ENCODE peak calls at places on chromosome 14, in seven cellular contexts. T is CD8-positive, alpha-beta memory T cell; F is H1; I is WERI-Rb-1; M is GM12878; B is psoas muscle; Z is MM.1S. A is an unnamed sample.

GRCh38 chr14:22231022-22231421 is 358.0 kb downstream of the DAD1 start:
- DNase-seq in F (no peak), B (no peak), T (no peak), M (no peak), I (no peak), Z (no peak), A (peak; percentile 4)

GRCh38 chr14:74568896-74569295 is 43.1 kb downstream of the LTBP2 start:
- DNase-seq in B (no peak), M (no peak), Z (no peak), F (no peak), T (no peak), I (no peak), A (no peak)

GRCh38 chr14:51828017-51828797 is 32.2 kb upstream of the GNG2 start:
- DNase-seq in I (no peak), B (peak; percentile 33), F (no peak), Z (no peak), T (peak; percentile 45), M (peak; percentile 74), A (peak; percentile 15)

GRCh38 chr14:95620659-95621059 is 65.6 kb upstream of the TCL1B start:
- DNase-seq in T (no peak), B (no peak), I (no peak), M (no peak), Z (no peak), F (no peak), A (peak; percentile 30)

GRCh38 chr14:47300801-47301200 is 374.6 kb downstream of the MDGA2 start:
- DNase-seq in T (no peak), M (no peak), B (no peak), I (no peak), F (no peak), Z (no peak), A (no peak)

GRCh38 chr14:104680806-104681688 is 8.4 kb upstream of the INF2 start:
- DNase-seq in T (no peak), F (no peak), M (no peak), Z (no peak), B (peak; percentile 55), I (peak; percentile 56), A (no peak)

GRCh38 chr14:61889914-61890351 is 127.7 kb downstream of the SNAPC1 start:
- DNase-seq in Z (peak; percentile 66), T (no peak), M (peak; percentile 81), I (no peak), F (no peak), B (no peak), A (no peak)

GRCh38 chr14:102517412-102518062 is 8.0 kb upstream of the ANKRD9 start:
- DNase-seq in F (no peak), M (no peak), I (peak; percentile 48), T (no peak), Z (no peak), B (no peak), A (no peak)

GRCh38 chr14:42335918-42336317 is 729.2 kb downstream of the LRFN5 start:
- DNase-seq in B (no peak), Z (no peak), F (peak; percentile 73), T (no peak), M (no peak), I (no peak), A (no peak)

GRCh38 chr14:31966896-31967668 is 110.0 kb upstream of the ARHGAP5 start:
- DNase-seq in F (no peak), Z (no peak), T (no peak), I (no peak), M (no peak), B (no peak), A (no peak)

GRCh38 chr14:57834001-57834598 is 31.8 kb downstream of the SLC35F4 start:
- DNase-seq in T (no peak), I (no peak), B (no peak), F (no peak), Z (no peak), M (no peak), A (no peak)

GRCh38 chr14:103618999-103619398 is 10.0 kb upstream of the KLC1 start:
- DNase-seq in B (no peak), T (no peak), M (no peak), F (no peak), Z (no peak), I (no peak), A (no peak)

GRCh38 chr14:94805726-94806288 is 35.9 kb upstream of the GSC start:
- DNase-seq in F (no peak), Z (no peak), T (no peak), B (no peak), I (no peak), M (no peak), A (no peak)

GRCh38 chr14:97410667-97411286 is 613.6 kb downstream of the VRK1 start:
- DNase-seq in Z (no peak), F (no peak), T (no peak), M (no peak), B (no peak), I (no peak), A (no peak)

GRCh38 chr14:80713076-80713850 is 228.3 kb downstream of the CEP128 start:
- DNase-seq in I (no peak), F (no peak), B (no peak), M (no peak), Z (no peak), T (no peak), A (no peak)

GRCh38 chr14:44657688-44658388 is 150.8 kb upstream of the FSCB start:
- DNase-seq in Z (peak; percentile 6), T (no peak), B (no peak), I (no peak), F (no peak), M (no peak), A (no peak)

GRCh38 chr14:91140672-91141071 is 26.8 kb downstream of the DGLUCY start:
- DNase-seq in M (no peak), I (peak; percentile 59), T (no peak), B (no peak), F (no peak), Z (no peak), A (no peak)

GRCh38 chr14:73634333-73634833 is 10.4 kb upstream of the DNAL1 start:
- DNase-seq in M (no peak), T (no peak), I (peak; percentile 45), Z (no peak), B (peak; percentile 37), F (peak; percentile 66), A (no peak)

GRCh38 chr14:79465651-79466050 is 745.7 kb downstream of the DIO2 start:
- DNase-seq in Z (no peak), B (no peak), F (no peak), I (no peak), T (no peak), M (no peak), A (no peak)

GRCh38 chr14:79467837-79468236 is 743.5 kb downstream of the DIO2 start:
- DNase-seq in F (no peak), I (no peak), T (no peak), M (no peak), Z (no peak), B (no peak), A (no peak)

GRCh38 chr14:79468491-79468890 is 742.8 kb downstream of the DIO2 start:
- DNase-seq in Z (no peak), I (peak; percentile 72), T (no peak), B (no peak), F (no peak), M (no peak), A (no peak)

GRCh38 chr14:79466938-79467527 is 744.3 kb downstream of the DIO2 start:
- DNase-seq in M (no peak), T (no peak), B (no peak), Z (no peak), F (no peak), I (no peak), A (no peak)

GRCh38 chr14:79464468-79464867 is 746.8 kb downstream of the DIO2 start:
- DNase-seq in M (no peak), F (no peak), T (no peak), B (no peak), Z (no peak), I (no peak), A (no peak)
- H3K9me3 ChIP-seq in M (no peaks in the 10 kb centered on the region), F (no peaks in the 10 kb centered on the region), T (no peaks in the 10 kb centered on the region), B (no peaks in the 10 kb centered on the region), Z (no peaks in the 10 kb centered on the region), I (no peaks in the 10 kb centered on the region), A (no peaks in the 10 kb centered on the region)

GRCh38 chr14:54369343-54369742 is 27.5 kb upstream of the CDKN3 start:
- DNase-seq in F (no peak), T (no peak), M (no peak), B (no peak), Z (no peak), I (no peak), A (no peak)

GRCh38 chr14:54366726-54367707 is 29.8 kb upstream of the CDKN3 start:
- DNase-seq in B (no peak), M (no peak), F (no peak), I (peak; percentile 75), Z (peak; percentile 22), T (no peak), A (peak; percentile 20)

GRCh38 chr14:54364555-54365415 is 32.0 kb upstream of the CDKN3 start:
- DNase-seq in T (no peak), B (peak; percentile 49), M (no peak), I (no peak), Z (no peak), F (no peak), A (no peak)

GRCh38 chr14:54374117-54374884 is 22.5 kb upstream of the CDKN3 start:
- DNase-seq in F (no peak), M (no peak), I (no peak), Z (no peak), B (no peak), T (no peak), A (no peak)

GRCh38 chr14:54370323-54371125 is 26.3 kb upstream of the CDKN3 start:
- DNase-seq in M (no peak), Z (no peak), F (no peak), B (no peak), I (no peak), T (no peak), A (no peak)
- H3K9me3 ChIP-seq in M (no peaks in the 10 kb centered on the region), Z (no peaks in the 10 kb centered on the region), F (no peaks in the 10 kb centered on the region), B (no peaks in the 10 kb centered on the region), I (no peaks in the 10 kb centered on the region), T (no peaks in the 10 kb centered on the region), A (no peaks in the 10 kb centered on the region)

GRCh38 chr14:89600029-89600428 is 183.0 kb upstream of the FOXN3 start:
- DNase-seq in I (no peak), Z (no peak), M (no peak), F (no peak), B (no peak), T (no peak), A (no peak)
- H3K9me3 ChIP-seq in I (peaks cover 9% of the 10 kb centered on the region), Z (no peaks in the 10 kb centered on the region), M (peaks cover 14% of the 10 kb centered on the region), F (peaks cover 14% of the 10 kb centered on the region), B (peaks cover 27% of the 10 kb centered on the region), T (peaks cover 10% of the 10 kb centered on the region), A (peaks cover 25% of the 10 kb centered on the region)

GRCh38 chr14:60505448-60505847 is 3.5 kb upstream of the SIX6 start:
- DNase-seq in T (no peak), Z (no peak), M (no peak), F (no peak), B (no peak), I (no peak), A (no peak)

GRCh38 chr14:60506462-60506984 is 2.4 kb upstream of the SIX6 start:
- DNase-seq in M (no peak), B (no peak), Z (no peak), I (no peak), F (no peak), T (no peak), A (no peak)

GRCh38 chr14:60506985-60507829 is 1.7 kb upstream of the SIX6 start:
- DNase-seq in I (no peak), B (no peak), M (no peak), F (no peak), T (no peak), Z (no peak), A (no peak)

GRCh38 chr14:60508363-60508706 is 611 bp upstream of the SIX6 start:
- DNase-seq in I (no peak), Z (no peak), F (no peak), M (no peak), B (no peak), T (no peak), A (no peak)

GRCh38 chr14:60506010-60506409 is 2.9 kb upstream of the SIX6 start:
- DNase-seq in T (no peak), Z (no peak), F (no peak), I (no peak), M (no peak), B (no peak), A (no peak)
- H3K9me3 ChIP-seq in T (no peaks in the 10 kb centered on the region), Z (no peaks in the 10 kb centered on the region), F (no peaks in the 10 kb centered on the region), I (peaks cover 2% of the 10 kb centered on the region), M (no peaks in the 10 kb centered on the region), B (no peaks in the 10 kb centered on the region), A (no peaks in the 10 kb centered on the region)